ENCODE peak calls at places on chromosomes 2 and 18, in five cellular contexts. K is naive thymus-derived CD4-positive, alpha-beta T cell; D is heart left ventricle; O is NT2/D1; Y is cardiac muscle cell. J is an unnamed sample. For H3K4me1, the result is how much of the 10 kb centered on the place peaks cover.

GRCh38 chr2:241577413-241578122 is 19.0 kb downstream of the BOK start:
- DNase-seq in K (no peak), D (no peak), O (no peak), Y (no peak), J (no peak)

GRCh38 chr2:223315813-223316212 is 263.8 kb downstream of the KCNE4 start:
- DNase-seq in K (no peak), D (no peak), O (no peak), Y (no peak), J (no peak)

GRCh38 chr2:219962089-219962488 is 334.7 kb downstream of the SLC4A3 start:
- DNase-seq in K (no peak), D (no peak), O (no peak), Y (no peak), J (no peak)

GRCh38 chr18:23141022-23141999 is 6.0 kb downstream of the CABLES1 start:
- DNase-seq in K (no peak), D (no peak), O (no peak), Y (peak), J (no peak)

GRCh38 chr2:54476852-54477251 is 20.7 kb downstream of the SPTBN1 start:
- DNase-seq in K (no peak), D (no peak), O (no peak), Y (no peak), J (no peak)

GRCh38 chr2:167191588-167191987 is 303.3 kb downstream of the XIRP2 start:
- DNase-seq in K (no peak), D (no peak), O (no peak), Y (no peak), J (peak)

GRCh38 chr2:200193331-200193730 is 113.2 kb upstream of the SPATS2L start:
- DNase-seq in K (no peak), D (no peak), O (no peak), Y (no peak), J (no peak)

GRCh38 chr18:59145055-59145454 is 5.4 kb downstream of the SEC11C start:
- DNase-seq in K (no peak), D (no peak), O (no peak), Y (no peak), J (no peak)

GRCh38 chr2:239400000-239400831 is 604 bp downstream of the HDAC4 start:
- DNase-seq in K (peak), D (no peak), O (no peak), Y (peak), J (no peak)

GRCh38 chr2:238239552-238239871 is 326 bp downstream of the HES6 start:
- DNase-seq in K (no peak), D (no peak), O (no peak), Y (peak), J (no peak)

GRCh38 chr18:63505566-63506335 is 29.0 kb downstream of the SERPINB5 start:
- DNase-seq in K (no peak), D (no peak), O (peak), Y (peak), J (no peak)

GRCh38 chr2:39289609-39290008 is 45.8 kb upstream of the CDKL4 start:
- DNase-seq in K (no peak), D (no peak), O (no peak), Y (no peak), J (peak)

GRCh38 chr2:176134978-176135575 is 5.6 kb downstream of the HOXD8 start:
- DNase-seq in K (no peak), D (no peak), O (no peak), Y (no peak), J (no peak)

GRCh38 chr2:160076239-160076638 is 13.8 kb upstream of the PLA2R1 start:
- DNase-seq in K (no peak), D (no peak), O (no peak), Y (no peak), J (no peak)

GRCh38 chr18:6672909-6673308 is 56.6 kb upstream of the ARHGAP28 start:
- DNase-seq in K (no peak), D (no peak), O (no peak), Y (peak), J (no peak)

GRCh38 chr2:65265090-65266045 is 37.7 kb downstream of the ACTR2 start:
- DNase-seq in K (peak), D (no peak), O (peak), Y (peak), J (no peak)

GRCh38 chr2:68870215-68870614 is 982 bp downstream of the BMP10 start:
- DNase-seq in K (no peak), D (no peak), O (no peak), Y (no peak), J (peak)

GRCh38 chr18:62625019-62625418 is 90.3 kb upstream of the PHLPP1 start:
- DNase-seq in K (no peak), D (no peak), O (no peak), Y (no peak), J (no peak)

GRCh38 chr18:11366410-11366809 is 217.0 kb upstream of the PIEZO2 start:
- DNase-seq in K (no peak), D (no peak), O (no peak), Y (peak), J (no peak)

GRCh38 chr2:231168460-231169139 is 29.8 kb upstream of the ARMC9 start:
- DNase-seq in K (no peak), D (no peak), O (no peak), Y (no peak), J (no peak)

GRCh38 chr2:98282109-98282508 is 64.1 kb upstream of the CNGA3 start:
- DNase-seq in K (no peak), D (no peak), O (no peak), Y (no peak), J (no peak)

GRCh38 chr18:43578636-43579203 is 301.4 kb upstream of the SYT4 start:
- DNase-seq in K (no peak), D (no peak), O (no peak), Y (no peak), J (no peak)

DNA sequence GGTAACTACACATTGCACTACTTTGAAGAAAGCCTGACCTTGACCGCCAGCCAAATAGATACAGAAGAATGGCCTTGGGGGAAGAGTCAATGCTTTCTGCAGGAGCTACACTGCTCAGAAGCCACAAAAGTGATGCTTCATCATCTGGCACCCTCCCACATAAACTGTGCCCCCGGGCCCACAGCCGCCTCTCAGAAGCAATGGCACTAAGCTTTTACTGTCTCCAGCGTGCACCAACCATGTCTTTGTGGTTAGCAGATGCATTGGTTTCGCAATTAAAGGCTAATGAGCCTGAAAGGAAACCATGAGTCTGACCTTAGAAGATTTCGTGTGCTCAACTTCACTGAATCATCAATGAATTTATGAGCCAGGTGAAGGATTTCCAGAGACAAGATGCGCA is 209.4 kb upstream of the TRIB2 start:
- DNase-seq in K (no peak), D (no peak), O (no peak), Y (no peak), J (peak)
- H3K4me1 ChIP-seq in K (half or more), D (under half), O (under half), Y (under half), J (under half)

DNA sequence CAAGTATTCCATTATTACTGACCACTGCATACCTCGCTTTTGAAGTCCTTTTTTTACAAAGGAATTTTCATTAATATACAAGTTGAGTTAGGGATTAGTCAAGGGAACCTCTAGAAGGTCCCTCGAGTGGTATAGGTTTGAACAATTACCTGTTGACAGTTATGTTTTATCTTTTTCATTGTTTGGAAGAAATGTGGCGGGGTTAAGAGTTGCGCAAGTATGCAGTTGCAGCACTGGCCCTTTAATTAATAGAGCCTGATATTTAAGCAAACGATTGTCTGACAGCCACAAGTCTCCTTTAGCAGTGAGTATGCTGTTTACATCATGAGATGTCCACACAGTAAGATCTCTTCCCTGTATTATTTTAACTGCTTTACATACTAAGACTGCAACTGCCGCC is 24.3 kb downstream of the KYNU start:
- DNase-seq in K (no peak), D (no peak), O (no peak), Y (no peak), J (no peak)
- H3K4me1 ChIP-seq in K (under half), D (under half), O (under half), Y (under half), J (under half)

GRCh38 chr18:57436193-57436964 is 1.2 kb downstream of the ONECUT2 start:
- DNase-seq in K (no peak), D (peak), O (no peak), Y (no peak), J (no peak)
- H3K4me1 ChIP-seq in K (under half), D (under half), O (under half), Y (under half), J (under half)

GRCh38 chr18:68520406-68521075 is 194.4 kb downstream of the TMX3 start:
- DNase-seq in K (no peak), D (no peak), O (no peak), Y (no peak), J (peak)
- H3K4me1 ChIP-seq in K (under half), D (under half), O (under half), Y (under half), J (under half)

GRCh38 chr2:157868993-157869392 is 7.1 kb downstream of the ACVR1 start:
- DNase-seq in K (no peak), D (no peak), O (no peak), Y (no peak), J (no peak)
- H3K4me1 ChIP-seq in K (under half), D (under half), O (under half), Y (under half), J (under half)

GRCh38 chr2:74756356-74756890 is 77.5 kb upstream of the HK2 start:
- DNase-seq in K (no peak), D (no peak), O (no peak), Y (no peak), J (peak)
- H3K4me1 ChIP-seq in K (under half), D (under half), O (under half), Y (under half), J (under half)